ENCODE peak calls at places on chromosomes 2 and 18, in nine cellular contexts. W, L, T, H, J, F, B, P and N are unnamed samples.

GRCh38 chr2:239735829-239736357 is 289.2 kb downstream of the NDUFA10 start:
- DNase-seq in W (no peak), L (no peak), T (no peak), H (no peak), J (no peak), F (no peak), B (no peak), P (no peak), N (no peak)

GRCh38 chr18:8895341-8895740 is 190.0 kb downstream of the MTCL1 start:
- DNase-seq in W (no peak), L (no peak), T (no peak), H (no peak), J (no peak), F (no peak), B (no peak), P (no peak), N (no peak)

GRCh38 chr2:174461221-174461620 is 25.6 kb downstream of the GPR155 start:
- DNase-seq in W (no peak), L (no peak), T (no peak), H (no peak), J (no peak), F (no peak), B (no peak), P (no peak), N (no peak)

GRCh38 chr2:127104881-127105655 is 1.9 kb downstream of the BIN1 start:
- DNase-seq in W (peak), L (no peak), T (no peak), H (peak), J (no peak), F (no peak), B (no peak), P (no peak), N (no peak)

GRCh38 chr2:10897956-10898355 is 13.8 kb upstream of the KCNF1 start:
- DNase-seq in W (no peak), L (peak), T (no peak), H (no peak), J (no peak), F (peak), B (no peak), P (no peak), N (no peak)

GRCh38 chr2:10995366-10995970 is 83.7 kb downstream of the KCNF1 start:
- DNase-seq in W (no peak), L (no peak), T (no peak), H (no peak), J (no peak), F (no peak), B (no peak), P (no peak), N (no peak)

GRCh38 chr2:238099709-238100048 is 461 bp upstream of the ESPNL start:
- DNase-seq in W (no peak), L (no peak), T (no peak), H (peak), J (no peak), F (no peak), B (no peak), P (no peak), N (no peak)

GRCh38 chr2:196259507-196260481 is 88.4 kb upstream of the STK17B start:
- DNase-seq in W (no peak), L (peak), T (no peak), H (no peak), J (no peak), F (peak), B (no peak), P (no peak), N (no peak)

GRCh38 chr18:59005266-59005665 is 134.4 kb upstream of the SEC11C start:
- DNase-seq in W (no peak), L (peak), T (peak), H (no peak), J (peak), F (peak), B (no peak), P (no peak), N (no peak)

GRCh38 chr2:63698825-63699548 is 110.2 kb downstream of the MDH1 start:
- DNase-seq in W (peak), L (peak), T (peak), H (peak), J (peak), F (peak), B (peak), P (peak), N (peak)

GRCh38 chr2:58502931-58503330 is 261.8 kb upstream of the FANCL start:
- DNase-seq in W (no peak), L (no peak), T (no peak), H (no peak), J (no peak), F (no peak), B (no peak), P (no peak), N (no peak)

DNA sequence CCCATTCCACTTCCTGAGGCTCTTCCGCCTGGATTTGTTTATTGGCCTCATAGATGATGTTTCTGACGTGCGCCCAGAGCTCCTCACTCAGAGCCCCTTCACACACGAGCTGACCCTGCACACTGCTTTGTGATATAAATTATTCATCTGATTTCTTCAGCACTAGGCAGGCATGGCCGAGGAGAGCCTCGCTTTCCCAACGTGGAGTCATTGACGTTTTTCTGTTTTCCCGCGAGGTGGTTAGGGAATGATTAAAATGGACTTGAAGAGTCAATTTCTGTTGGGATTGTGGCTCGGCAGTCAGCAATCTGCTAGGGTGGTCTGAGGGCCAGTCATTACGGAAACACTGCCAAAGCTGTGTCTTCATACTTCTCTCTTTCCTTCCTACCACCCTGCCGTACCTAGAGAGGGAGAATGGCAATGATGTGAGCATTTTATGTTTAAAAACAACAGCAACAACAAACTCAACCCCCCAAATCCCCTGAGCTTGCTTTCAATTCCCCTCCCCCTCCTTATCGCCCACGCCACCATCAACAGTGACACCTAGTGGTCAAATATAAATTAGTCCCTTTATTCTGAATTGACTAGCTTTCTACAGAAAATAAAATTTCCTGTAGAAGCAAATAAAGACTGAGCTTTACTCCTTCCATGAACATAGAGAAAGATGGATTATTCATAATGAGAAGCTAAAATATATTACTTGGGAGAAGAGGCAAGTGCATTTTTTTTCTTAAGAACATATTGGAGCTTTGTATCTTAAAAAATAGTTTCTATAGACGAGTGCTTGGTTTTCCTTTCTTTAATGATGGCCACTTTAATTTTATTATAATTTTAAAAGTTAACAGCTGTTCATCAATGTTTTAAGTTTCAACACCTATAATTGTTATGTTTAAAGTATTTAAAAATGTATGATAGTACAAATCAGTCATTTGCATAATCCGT is 285.1 kb downstream of the MTX2 start:
- DNase-seq in W (no peak), L (peak), T (peak), H (peak), J (no peak), F (peak), B (peak), P (peak), N (no peak)
- H3K4me3 ChIP-seq in W (peak), L (peak), T (peak), H (peak), J (peak), F (peak), B (peak), P (peak), N (peak)

GRCh38 chr2:68290825-68291224 is 28.9 kb downstream of the CNRIP1 start:
- DNase-seq in W (no peak), L (no peak), T (no peak), H (no peak), J (no peak), F (no peak), B (no peak), P (no peak), N (no peak)
- H3K4me3 ChIP-seq in W (no peak), L (no peak), T (no peak), H (no peak), J (no peak), F (no peak), B (no peak), P (no peak), N (no peak)

DNA sequence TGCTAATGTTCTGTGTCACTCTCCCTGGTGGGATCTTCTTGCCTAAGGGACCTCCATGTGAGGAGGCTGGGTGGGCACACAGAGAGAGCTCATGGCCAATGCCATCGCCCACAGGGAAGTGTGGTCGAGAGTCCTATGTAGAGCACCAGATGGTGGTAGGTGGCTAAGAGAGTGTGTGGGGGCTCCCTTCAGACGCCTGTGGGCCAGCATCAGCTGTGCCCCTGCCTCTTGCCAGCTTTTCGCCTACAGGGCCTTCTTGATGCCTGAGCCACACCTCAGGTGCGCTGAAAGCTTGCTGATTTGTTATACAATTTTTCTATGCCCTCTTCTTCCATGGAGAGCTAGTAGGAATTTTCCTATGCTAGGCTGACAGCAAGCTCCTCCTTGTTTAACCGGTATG is 38.3 kb downstream of the LRRTM1 start:
- DNase-seq in W (no peak), L (no peak), T (no peak), H (no peak), J (no peak), F (no peak), B (no peak), P (no peak), N (no peak)
- H3K4me3 ChIP-seq in W (no peak), L (no peak), T (no peak), H (no peak), J (no peak), F (no peak), B (no peak), P (no peak), N (no peak)

GRCh38 chr2:229409751-229410181 is 138.7 kb upstream of the PID1 start:
- DNase-seq in W (no peak), L (no peak), T (peak), H (no peak), J (no peak), F (peak), B (no peak), P (no peak), N (no peak)

GRCh38 chr2:229407170-229407569 is 136.1 kb upstream of the PID1 start:
- DNase-seq in W (peak), L (peak), T (no peak), H (peak), J (peak), F (peak), B (peak), P (no peak), N (peak)

GRCh38 chr2:229408982-229409381 is 137.9 kb upstream of the PID1 start:
- DNase-seq in W (no peak), L (no peak), T (no peak), H (no peak), J (no peak), F (no peak), B (no peak), P (no peak), N (no peak)

GRCh38 chr2:229410312-229410711 is 139.2 kb upstream of the PID1 start:
- DNase-seq in W (no peak), L (no peak), T (no peak), H (no peak), J (no peak), F (no peak), B (no peak), P (no peak), N (no peak)

GRCh38 chr2:229408356-229408755 is 137.3 kb upstream of the PID1 start:
- DNase-seq in W (peak), L (peak), T (peak), H (no peak), J (no peak), F (peak), B (peak), P (peak), N (peak)
- H3K4me3 ChIP-seq in W (no peak), L (no peak), T (no peak), H (no peak), J (no peak), F (no peak), B (no peak), P (no peak), N (no peak)

DNA sequence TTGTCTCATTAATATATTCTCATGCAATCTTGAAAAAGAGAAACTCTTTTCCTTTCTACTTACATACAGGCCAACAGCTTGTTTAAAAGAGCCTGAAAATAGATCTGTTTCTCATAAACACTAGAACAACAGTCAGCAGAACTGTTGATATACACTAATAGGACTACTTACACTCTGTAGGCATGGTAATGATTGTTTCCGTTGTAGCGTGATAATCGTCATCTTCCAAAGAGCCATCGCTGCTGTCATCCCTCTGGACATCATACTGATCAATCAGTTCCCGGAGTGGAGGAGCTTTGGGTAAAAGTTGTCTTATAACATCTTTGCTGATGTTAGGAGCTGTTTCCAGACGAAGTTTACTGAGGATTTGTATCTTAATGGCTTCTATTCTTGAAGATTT is 476 bp downstream of the MSTN start:
- DNase-seq in W (no peak), L (no peak), T (no peak), H (no peak), J (no peak), F (no peak), B (no peak), P (no peak), N (no peak)
- H3K4me3 ChIP-seq in W (peak), L (peak), T (no peak), H (no peak), J (no peak), F (no peak), B (no peak), P (no peak), N (no peak)